ENCODE peak calls at places on chromosomes 5 and 9, in five cellular contexts. C is foreskin fibroblast; U is NCI-H1436; O is HT-29; N is naive thymus-derived CD4-positive, alpha-beta T cell. Y is an unnamed sample.

GRCh38 chr9:18979367-18979766 is 53.6 kb downstream of the SAXO1 start:
- DNase-seq in U (no peak), O (no peak), C (peak; percentile 53), N (no peak), Y (no peak)

GRCh38 chr5:144467795-144468194 is 297.1 kb downstream of the KCTD16 start:
- DNase-seq in O (peak; percentile 25), C (no peak), N (no peak), U (peak; percentile 41), Y (peak; percentile 59)

GRCh38 chr5:73215891-73216610 is 43.1 kb downstream of the TMEM174 start:
- DNase-seq in O (peak; percentile 83), U (peak; percentile 75), N (peak; percentile 64), C (peak; percentile 75), Y (peak; percentile 78)

GRCh38 chr9:89178162-89179120 is at the start of gene SHC3:
- DNase-seq in U (no peak), O (no peak), C (no peak), N (no peak), Y (no peak)

GRCh38 chr9:80665479-80665878 is 1023.9 kb downstream of the TLE1 start:
- DNase-seq in C (no peak), O (no peak), N (no peak), U (no peak), Y (no peak)

GRCh38 chr9:6029581-6029980 is 14.2 kb upstream of the RANBP6 start:
- DNase-seq in O (no peak), N (no peak), C (no peak), U (no peak), Y (no peak)

GRCh38 chr9:2087500-2088313 is 72.6 kb downstream of the SMARCA2 start:
- DNase-seq in O (peak; percentile 46), C (peak; percentile 18), N (peak; percentile 51), U (peak; percentile 6), Y (peak; percentile 47)

GRCh38 chr9:93207326-93207814 is 23.4 kb downstream of the WNK2 start:
- DNase-seq in C (peak; percentile 57), O (no peak), N (no peak), U (peak; percentile 80), Y (no peak)

GRCh38 chr5:53730938-53731337 is 170.5 kb downstream of the NDUFS4 start:
- DNase-seq in C (no peak), U (no peak), O (no peak), N (no peak), Y (no peak)

GRCh38 chr9:94126844-94127243 is 42.6 kb downstream of the PTPDC1 start:
- DNase-seq in O (no peak), U (no peak), C (no peak), N (no peak), Y (no peak)

GRCh38 chr5:757346-757930 is 27.1 kb downstream of the ZDHHC11B start:
- DNase-seq in O (no peak), C (no peak), U (no peak), N (no peak), Y (no peak)

GRCh38 chr9:75087279-75087823 is 604 bp downstream of the NMRK1 start:
- DNase-seq in U (no peak), O (peak; percentile 75), C (peak; percentile 50), N (peak; percentile 54), Y (peak; percentile 65)

GRCh38 chr9:16484178-16484577 is 386.3 kb downstream of the BNC2 start:
- DNase-seq in O (no peak), U (no peak), C (no peak), N (no peak), Y (no peak)

GRCh38 chr5:107157811-107158210 is 512.9 kb downstream of the EFNA5 start:
- DNase-seq in O (no peak), U (no peak), C (no peak), N (no peak), Y (no peak)

GRCh38 chr5:1892685-1893445 is 10.1 kb upstream of the IRX4 start:
- DNase-seq in N (no peak), U (no peak), O (no peak), C (no peak), Y (no peak)

GRCh38 chr9:121732886-121733285 is 81.5 kb downstream of the DAB2IP start:
- DNase-seq in U (no peak), O (no peak), N (no peak), C (no peak), Y (no peak)

GRCh38 chr9:99216073-99216472 is 5.7 kb downstream of the ALG2 start:
- DNase-seq in N (no peak), C (no peak), O (no peak), U (no peak), Y (no peak)

GRCh38 chr5:171521219-171521633 is 101.8 kb downstream of the FGF18 start:
- DNase-seq in U (no peak), C (peak; percentile 90), N (no peak), O (peak; percentile 5), Y (peak; percentile 68)

GRCh38 chr5:61311836-61312808 is 19.9 kb upstream of the ZSWIM6 start:
- DNase-seq in U (no peak), C (peak; percentile 74), O (no peak), N (no peak), Y (no peak)

GRCh38 chr9:16121593-16121992 is 568.8 kb downstream of the CCDC171 start:
- DNase-seq in N (no peak), U (no peak), C (no peak), O (no peak), Y (no peak)

GRCh38 chr5:15715535-15715934 is 215.6 kb downstream of the FBXL7 start:
- DNase-seq in O (no peak), C (no peak), N (no peak), U (no peak), Y (no peak)

GRCh38 chr9:14932246-14932645 is 22.0 kb upstream of the FREM1 start:
- DNase-seq in O (no peak), C (no peak), U (no peak), N (no peak), Y (no peak)

GRCh38 chr5:98927988-98928801 is 612 bp downstream of the CHD1 start:
- DNase-seq in C (peak; percentile 51), N (peak; percentile 48), U (peak; percentile 23), O (no peak), Y (peak; percentile 62)